ENCODE peak calls at places on chromosomes 13 and 19, in four cellular contexts. O, N, T and H are unnamed samples.

GRCh38 chr13:76016799-76017198 is 380.7 kb downstream of the LMO7 start:
- DNase-seq in N (no peak), T (peak), O (no peak), H (peak)

GRCh38 chr13:114212096-114212495 is 22.6 kb upstream of the CDC16 start:
- DNase-seq in T (no peak), O (no peak), N (no peak), H (no peak)

GRCh38 chr13:46866150-46866549 is 30.7 kb downstream of the HTR2A start:
- DNase-seq in O (peak), T (peak), N (no peak), H (peak)

GRCh38 chr13:80214521-80214941 is 126.4 kb downstream of the SPRY2 start:
- DNase-seq in N (no peak), O (no peak), T (no peak), H (no peak)

GRCh38 chr19:56508282-56508778 is 675 bp downstream of the ZNF471 start:
- DNase-seq in N (no peak), O (no peak), T (no peak), H (no peak)

GRCh38 chr13:52411629-52412028 is 5.7 kb upstream of the THSD1 start:
- DNase-seq in N (no peak), O (no peak), T (no peak), H (no peak)

GRCh38 chr13:50119593-50119992 is 104.3 kb downstream of the KCNRG start:
- DNase-seq in N (no peak), O (no peak), T (no peak), H (no peak)

GRCh38 chr19:56105090-56105701 is 15.9 kb downstream of the ZNF787 start:
- DNase-seq in T (no peak), N (no peak), O (peak), H (no peak)

GRCh38 chr19:49118565-49119410 is at the start of gene C19orf73:
- DNase-seq in O (peak), T (peak), N (peak), H (peak)

GRCh38 chr19:41904118-41904870 is 21.3 kb downstream of the ARHGEF1 start:
- DNase-seq in T (no peak), O (no peak), N (no peak), H (no peak)

GRCh38 chr19:17797397-17798201 is 2.7 kb downstream of the B3GNT3 start:
- DNase-seq in N (no peak), T (no peak), O (no peak), H (no peak)

GRCh38 chr19:28823338-28823961 is 389.5 kb downstream of the UQCRFS1 start:
- DNase-seq in O (no peak), N (no peak), T (no peak), H (no peak)

GRCh38 chr13:113848431-113849260 is 15.2 kb downstream of the GAS6 start:
- DNase-seq in O (no peak), T (no peak), N (no peak), H (no peak)

GRCh38 chr13:59391696-59392095 is 772.0 kb downstream of the DIAPH3 start:
- DNase-seq in O (no peak), N (no peak), T (peak), H (peak)

GRCh38 chr19:41945135-41945766 is 13.9 kb downstream of the RABAC1 start:
- DNase-seq in N (peak), T (peak), O (no peak), H (no peak)

GRCh38 chr19:19873381-19873780 is 7.7 kb downstream of the ZNF253 start:
- DNase-seq in N (no peak), O (no peak), T (no peak), H (no peak)

GRCh38 chr19:1591421-1592022 is 1.1 kb downstream of the MBD3 start:
- DNase-seq in T (peak), O (no peak), N (no peak), H (no peak)

GRCh38 chr19:34502582-34503545 is 21.3 kb downstream of the WTIP start:
- DNase-seq in N (no peak), T (no peak), O (peak), H (no peak)

GRCh38 chr19:41753936-41754529 is 1.3 kb upstream of the CEACAM6 start:
- DNase-seq in T (peak), N (no peak), O (no peak), H (peak)

GRCh38 chr19:13788991-13789390 is 6.3 kb upstream of the ZSWIM4 start:
- DNase-seq in N (no peak), T (peak), O (no peak), H (peak)

GRCh38 chr13:109790951-109791605 is 4.7 kb upstream of the IRS2 start:
- DNase-seq in T (peak), N (no peak), O (no peak), H (peak)

GRCh38 chr13:46475586-46475991 is 77.4 kb upstream of the LRCH1 start:
- DNase-seq in N (no peak), T (no peak), O (no peak), H (no peak)

GRCh38 chr19:3479819-3480215 is 508 bp downstream of the SMIM24 start:
- DNase-seq in N (no peak), T (peak), O (no peak), H (peak)

GRCh38 chr19:19597809-19598306 is 20.6 kb downstream of the PBX4 start:
- DNase-seq in T (no peak), N (no peak), O (no peak), H (no peak)

GRCh38 chr13:46607768-46608553 is 55.0 kb downstream of the LRCH1 start:
- DNase-seq in O (no peak), T (no peak), N (no peak), H (no peak)

GRCh38 chr13:21034602-21035190 is 26.7 kb downstream of the LATS2 start:
- DNase-seq in T (no peak), O (peak), N (no peak), H (peak)

GRCh38 chr19:38134538-38135149 is 89.4 kb downstream of the DPF1 start:
- DNase-seq in T (peak), N (no peak), O (no peak), H (peak)

GRCh38 chr13:36767276-36767675 is 51.7 kb upstream of the RFXAP start:
- DNase-seq in O (no peak), T (no peak), N (no peak), H (no peak)

GRCh38 chr13:24668511-24668910 is 11.7 kb upstream of the ATP12A start:
- DNase-seq in O (no peak), N (no peak), T (no peak), H (no peak)

GRCh38 chr13:50360637-50361036 is 345.4 kb downstream of the KCNRG start:
- DNase-seq in T (no peak), O (no peak), N (no peak), H (no peak)

GRCh38 chr13:103351035-103351828 is 285.0 kb upstream of the SLC10A2 start:
- DNase-seq in O (no peak), N (no peak), T (no peak), H (no peak)

GRCh38 chr13:78607409-78608253 is 4.3 kb upstream of the POU4F1 start:
- DNase-seq in T (no peak), N (no peak), O (no peak), H (no peak)
- H3K4me3 ChIP-seq in T (no peak), N (peak), O (no peak), H (no peak)

GRCh38 chr19:53944416-53944815 is 18.3 kb upstream of the CACNG8 start:
- DNase-seq in T (no peak), N (no peak), O (no peak), H (no peak)

GRCh38 chr19:53944933-53945332 is 17.8 kb upstream of the CACNG8 start:
- DNase-seq in O (no peak), T (no peak), N (no peak), H (no peak)

GRCh38 chr19:53947624-53948023 is 15.1 kb upstream of the CACNG8 start:
- DNase-seq in T (peak), O (no peak), N (no peak), H (no peak)

GRCh38 chr19:53945998-53946397 is 16.7 kb upstream of the CACNG8 start:
- DNase-seq in O (no peak), N (no peak), T (no peak), H (no peak)

DNA sequence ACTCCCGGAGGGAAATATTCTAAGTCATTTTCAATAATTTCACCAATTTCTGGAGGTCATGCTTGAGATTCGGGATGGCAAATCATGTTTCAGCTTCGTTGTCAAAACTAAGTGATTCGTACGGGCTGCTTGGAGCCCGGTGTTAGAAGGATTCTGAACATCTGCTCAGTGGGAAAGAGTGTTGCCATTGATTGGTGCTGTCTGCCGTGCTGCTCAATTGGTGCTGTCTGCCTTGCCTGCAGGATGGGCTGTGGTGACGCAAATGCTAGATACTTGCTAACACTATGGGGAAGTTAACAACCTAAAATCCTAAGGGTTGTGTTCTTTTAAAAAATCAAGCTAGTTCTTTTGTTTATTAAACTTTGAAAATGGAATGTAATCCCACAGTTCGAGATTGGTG is 17.3 kb upstream of the CACNG8 start:
- DNase-seq in O (no peak), T (no peak), N (no peak), H (peak)
- H3K4me3 ChIP-seq in O (no peak), T (no peak), N (no peak), H (peak)

GRCh38 chr13:28753946-28754345 is 35.2 kb upstream of the SLC46A3 start:
- DNase-seq in T (no peak), O (no peak), N (no peak), H (no peak)

GRCh38 chr13:28751210-28751935 is 32.6 kb upstream of the SLC46A3 start:
- DNase-seq in O (no peak), T (no peak), N (no peak), H (no peak)

GRCh38 chr13:28753208-28753892 is 34.6 kb upstream of the SLC46A3 start:
- DNase-seq in N (peak), O (peak), T (no peak), H (no peak)

GRCh38 chr13:28754698-28755545 is 36.2 kb upstream of the SLC46A3 start:
- DNase-seq in O (no peak), T (peak), N (no peak), H (peak)

DNA sequence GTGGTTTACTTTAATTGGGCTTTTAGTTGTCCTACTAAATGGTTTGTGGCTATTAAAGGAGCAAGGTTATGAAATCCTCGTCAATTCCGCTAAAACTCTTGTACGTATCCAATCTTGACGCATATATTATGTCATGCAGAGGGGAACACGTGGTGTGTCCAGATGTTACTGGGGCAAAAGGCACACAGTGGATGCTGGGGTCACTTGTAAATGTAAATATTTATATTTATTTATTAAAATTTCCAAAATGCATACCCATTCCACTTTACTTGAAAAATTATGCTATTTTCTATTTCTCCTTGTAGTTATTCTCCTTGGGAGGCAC is 36.7 kb upstream of the SLC46A3 start:
- DNase-seq in T (no peak), N (no peak), O (no peak), H (no peak)
- H3K4me3 ChIP-seq in T (no peak), N (no peak), O (no peak), H (no peak)

DNA sequence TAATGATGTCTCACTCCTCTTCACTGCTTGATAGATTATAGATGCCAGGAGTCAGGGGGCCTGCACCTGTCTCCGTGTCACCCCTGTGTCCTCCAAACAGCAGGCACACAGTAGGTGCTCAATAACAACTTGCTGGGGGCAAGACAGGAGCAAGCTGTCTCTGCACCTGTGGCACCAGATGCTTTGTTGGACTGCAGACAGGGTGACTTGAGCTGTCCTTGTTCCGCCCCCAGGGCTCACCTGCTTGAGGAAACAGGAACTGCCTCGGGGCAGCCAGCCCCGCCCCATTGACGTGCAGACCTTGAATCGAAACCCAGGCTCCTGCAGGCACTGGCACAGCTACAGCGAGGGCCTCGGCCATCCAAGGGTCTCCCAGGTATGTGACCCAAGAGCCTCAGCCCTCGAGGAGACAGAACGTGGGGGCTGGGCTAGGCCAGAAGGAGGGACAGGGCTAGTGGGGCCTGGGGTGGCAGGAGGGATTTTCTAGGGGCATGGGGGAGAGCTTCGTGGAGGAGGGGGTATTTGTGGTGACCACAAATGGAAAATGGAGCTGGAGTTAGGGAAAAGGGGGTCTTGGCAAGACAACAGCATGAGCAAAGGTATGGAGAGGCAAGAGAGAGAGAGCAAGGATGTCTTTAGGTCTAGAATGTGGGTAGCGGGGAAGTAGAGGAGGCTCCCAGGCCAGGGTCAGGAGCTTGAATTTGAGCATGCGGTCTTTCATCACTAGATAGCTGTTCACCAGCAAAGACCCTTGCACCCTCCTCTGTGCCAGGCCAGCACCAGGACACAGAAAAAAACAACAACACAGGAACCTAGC is at the start of gene HSH2D:
- DNase-seq in N (peak), T (peak), O (no peak), H (peak)
- H3K4me3 ChIP-seq in N (no peak), T (peak), O (no peak), H (peak)

DNA sequence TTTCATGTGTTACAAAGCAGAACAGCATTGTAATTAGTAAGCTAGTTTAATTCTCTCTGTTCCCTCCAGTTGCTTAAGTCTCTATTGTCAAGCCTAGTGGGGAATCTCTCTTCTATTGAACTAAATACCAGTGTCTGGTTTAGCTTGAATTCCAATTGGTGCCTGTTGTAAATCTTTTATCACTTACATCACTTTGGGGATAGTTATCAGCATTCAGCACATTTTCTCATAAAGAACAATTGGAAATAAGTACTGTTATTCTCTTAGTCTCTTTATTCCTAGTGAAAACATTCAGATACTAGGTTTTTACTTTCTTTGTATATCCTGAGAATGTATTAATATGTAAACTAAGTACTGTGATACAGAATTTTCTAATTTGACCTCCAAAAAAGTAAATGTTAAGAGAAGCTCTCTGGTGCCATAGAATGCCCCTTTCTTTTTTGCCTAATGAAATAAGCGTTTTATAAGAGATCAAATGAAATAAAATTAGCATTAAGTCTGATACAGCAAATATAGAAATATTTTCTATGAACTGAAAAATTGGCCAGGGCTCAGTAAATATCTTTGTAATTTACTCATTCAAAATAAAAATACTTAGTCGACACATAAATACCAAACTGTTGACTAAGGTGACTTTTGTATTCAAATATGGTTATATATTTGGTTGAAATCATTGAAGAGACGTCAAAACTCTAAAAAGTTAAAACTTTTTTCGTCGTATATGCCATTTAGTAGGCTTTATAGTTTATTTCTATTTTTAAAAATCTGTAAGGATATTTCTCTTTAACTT is 25.4 kb downstream of the IPO5 start:
- DNase-seq in O (no peak), T (no peak), N (no peak), H (no peak)
- H3K4me3 ChIP-seq in O (no peak), T (peak), N (no peak), H (no peak)

GRCh38 chr19:46408611-46409039 is 4.7 kb downstream of the CCDC8 start:
- DNase-seq in N (no peak), T (no peak), O (peak), H (no peak)

GRCh38 chr19:46407891-46408426 is 5.4 kb downstream of the CCDC8 start:
- DNase-seq in N (no peak), T (no peak), O (no peak), H (no peak)

GRCh38 chr19:46404039-46404883 is 9.1 kb downstream of the CCDC8 start:
- DNase-seq in N (no peak), O (peak), T (peak), H (no peak)

GRCh38 chr19:46402725-46403124 is 10.6 kb downstream of the CCDC8 start:
- DNase-seq in T (no peak), O (peak), N (no peak), H (no peak)

GRCh38 chr19:46404884-46405658 is 8.3 kb downstream of the CCDC8 start:
- DNase-seq in O (no peak), N (no peak), T (peak), H (no peak)
- H3K4me3 ChIP-seq in O (no peak), N (peak), T (peak), H (no peak)